ENCODE peak calls at places on chromosomes 6 and 20, in seven cellular contexts. L is HepG2, U is GM12878, W is stomach, P is sigmoid colon, Y is suprapubic skin, K is upper lobe of left lung. V is an unnamed sample.

GRCh38 chr20:56752274-56752673 is 123.2 kb downstream of the TFAP2C start:
- DNase-seq in L (no peak), W (no peak), P (no peak), K (no peak), Y (no peak), U (no peak), V (no peak)

GRCh38 chr6:123855493-123855892 is 51.8 kb downstream of the NKAIN2 start:
- DNase-seq in K (no peak), Y (no peak), W (no peak), L (no peak), P (no peak), U (no peak), V (no peak)

GRCh38 chr20:49636447-49636846 is 68.5 kb upstream of the PTGIS start:
- DNase-seq in Y (no peak), L (no peak), W (peak; percentile 35), P (peak; percentile 79), U (no peak), K (peak; percentile 87), V (peak; percentile 62)

GRCh38 chr20:33821270-33821836 is 10.2 kb downstream of the CHMP4B start:
- DNase-seq in L (no peak), P (no peak), W (no peak), K (no peak), Y (no peak), U (no peak), V (no peak)

GRCh38 chr6:17101422-17102257 is at the start of gene STMND1:
- DNase-seq in K (peak; percentile 48), U (no peak), L (no peak), Y (peak; percentile 66), P (peak; percentile 74), W (peak; percentile 59), V (peak; percentile 39)

GRCh38 chr6:145077382-145077781 is 657.9 kb downstream of the EPM2A start:
- DNase-seq in Y (no peak), K (no peak), U (no peak), L (no peak), P (no peak), W (no peak), V (no peak)

GRCh38 chr6:47165918-47166317 is 123.8 kb upstream of the ADGRF1 start:
- DNase-seq in L (no peak), P (no peak), W (no peak), U (peak; percentile 26), K (no peak), Y (no peak), V (no peak)

GRCh38 chr6:158517581-158517980 is 42.3 kb upstream of the TMEM181 start:
- DNase-seq in Y (no peak), P (no peak), L (no peak), W (no peak), U (peak; percentile 77), K (no peak), V (no peak)

GRCh38 chr6:158630944-158631616 is 13.5 kb downstream of the DYNLT1 start:
- DNase-seq in L (no peak), Y (no peak), P (peak; percentile 78), U (no peak), W (peak; percentile 81), K (peak; percentile 21), V (peak; percentile 59)

GRCh38 chr6:55108469-55109130 is 65.7 kb upstream of the HCRTR2 start:
- DNase-seq in W (no peak), Y (no peak), P (no peak), U (no peak), L (no peak), K (no peak), V (no peak)

GRCh38 chr6:54112171-54112650 is 968 bp downstream of the MLIP start:
- DNase-seq in L (no peak), W (no peak), U (no peak), K (no peak), Y (no peak), P (no peak), V (no peak)

GRCh38 chr20:43507150-43508080 is at the start of gene L3MBTL1:
- DNase-seq in P (no peak), U (no peak), Y (no peak), W (peak; percentile 68), L (peak; percentile 70), K (peak; percentile 64), V (peak; percentile 44)

GRCh38 chr6:71724456-71725180 is 161.7 kb upstream of the RIMS1 start:
- DNase-seq in U (no peak), K (no peak), L (no peak), Y (no peak), W (no peak), P (no peak), V (no peak)

GRCh38 chr6:31352497-31353368 is 4.2 kb downstream of the HLA-B start:
- DNase-seq in Y (no peak), W (no peak), L (no peak), U (no peak), P (no peak), K (no peak), V (no peak)

GRCh38 chr6:83592770-83593394 is 80.5 kb downstream of the PRSS35 start:
- DNase-seq in W (no peak), P (no peak), K (no peak), U (peak; percentile 9), Y (no peak), L (peak; percentile 41), V (no peak)

GRCh38 chr6:37454420-37455125 is 21.6 kb downstream of the CMTR1 start:
- DNase-seq in P (no peak), U (no peak), W (no peak), Y (no peak), L (no peak), K (no peak), V (no peak)

GRCh38 chr6:108944707-108945685 is 96.8 kb downstream of the ARMC2 start:
- DNase-seq in W (no peak), P (peak; percentile 90), U (no peak), L (no peak), Y (no peak), K (no peak), V (peak; percentile 81)

GRCh38 chr6:108946695-108947094 is 98.5 kb downstream of the ARMC2 start:
- DNase-seq in P (peak; percentile 74), Y (no peak), L (no peak), K (no peak), W (no peak), U (no peak), V (peak; percentile 38)

GRCh38 chr6:108948252-108948651 is 100.0 kb downstream of the ARMC2 start:
- DNase-seq in U (no peak), K (no peak), Y (no peak), W (peak; percentile 50), P (no peak), L (no peak), V (no peak)

GRCh38 chr6:108945686-108946158 is 97.5 kb downstream of the ARMC2 start:
- DNase-seq in P (peak; percentile 90), Y (peak; percentile 86), U (no peak), K (no peak), W (peak; percentile 65), L (no peak), V (peak; percentile 94)

DNA sequence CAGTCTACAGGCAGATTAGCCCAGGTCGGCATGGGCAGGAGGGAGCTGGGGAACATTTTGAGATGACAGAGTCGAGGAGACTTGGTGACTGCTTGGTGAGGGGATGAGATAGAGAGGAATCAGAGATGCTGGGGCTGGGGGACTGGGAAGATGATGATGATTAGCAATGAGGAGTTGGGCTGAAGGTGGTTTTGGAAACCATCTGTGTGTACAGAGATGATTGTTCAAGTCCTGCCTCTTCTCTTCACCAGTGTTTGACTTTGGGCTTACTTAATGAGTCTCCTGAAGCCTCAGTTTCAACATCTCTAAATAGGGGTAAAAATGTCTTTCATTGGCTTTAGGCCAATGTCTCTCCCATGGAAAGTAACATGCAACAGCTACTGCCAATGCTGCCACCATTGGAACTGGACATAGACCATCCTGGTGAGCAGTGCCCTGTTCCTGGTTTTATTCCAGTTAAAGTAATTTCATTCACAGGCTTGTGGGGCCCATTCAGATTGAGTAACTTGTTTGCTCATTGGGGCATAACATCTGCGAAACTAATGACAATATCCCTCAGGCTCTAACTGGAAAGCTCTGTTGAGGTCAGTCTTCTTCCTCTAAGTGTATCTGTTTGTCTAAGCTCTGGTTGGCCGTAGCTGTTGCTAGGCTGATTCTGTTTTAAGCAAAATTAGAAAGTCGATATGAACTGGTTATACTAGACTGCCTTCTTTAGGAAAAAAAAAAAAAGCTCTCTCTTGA is 99.1 kb downstream of the ARMC2 start:
- DNase-seq in L (no peak), Y (no peak), K (no peak), P (no peak), W (no peak), U (no peak), V (no peak)
- TF ChIP-seq EP300 in L (no peak), Y (no peak), K (no peak), P (no peak), W (no peak), U (no peak), V (no peak)

DNA sequence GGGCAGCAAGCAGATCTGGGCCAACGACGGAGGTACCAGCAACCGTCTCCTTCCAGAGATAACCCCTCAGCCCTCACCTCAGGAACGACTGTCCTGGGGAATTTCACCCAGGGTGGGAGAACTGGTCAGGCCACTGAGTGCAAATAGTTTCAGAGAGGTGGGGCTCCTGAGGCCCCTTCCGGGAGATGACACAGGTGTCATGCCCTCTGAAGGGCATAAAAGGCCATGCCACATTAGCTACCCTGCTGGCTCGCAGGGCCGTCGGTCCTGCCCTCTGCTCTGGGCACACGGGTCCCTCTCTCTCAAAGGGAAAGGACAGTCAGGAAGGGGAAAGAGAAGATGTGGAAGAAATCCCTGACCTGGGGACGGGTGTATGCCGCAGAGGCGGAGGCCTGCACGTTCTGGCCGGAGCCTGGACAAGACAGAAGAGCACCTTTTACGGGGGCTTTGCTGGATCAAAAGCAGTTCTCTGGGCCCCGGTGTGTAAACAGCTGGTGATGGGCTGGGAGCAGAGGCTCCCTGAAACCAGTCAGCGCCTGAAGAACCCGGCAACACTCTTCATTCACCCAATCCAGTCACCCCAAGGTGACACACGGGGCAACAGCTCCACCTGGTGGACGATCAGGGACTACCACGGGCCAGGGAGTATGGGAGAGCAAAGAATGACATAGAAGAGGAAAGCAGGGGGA is 6.4 kb upstream of the TAF8 start:
- DNase-seq in W (peak; percentile 85), Y (peak; percentile 90), P (peak; percentile 92), K (peak; percentile 90), L (peak; percentile 88), U (peak; percentile 68), V (peak; percentile 87)
- H3K27ac ChIP-seq in W (peak overlapping the region; percentile 92), Y (no peak overlapping the region), P (peak overlapping the region; percentile 96), K (peak overlapping the region; percentile 90), L (no peak overlapping the region), U (peak overlapping the region; percentile 25), V (no peak overlapping the region)

GRCh38 chr20:17874271-17875105 is 94.1 kb downstream of the SNX5 start:
- DNase-seq in L (no peak), K (no peak), P (no peak), Y (peak; percentile 56), W (no peak), U (no peak), V (no peak)

GRCh38 chr20:17875106-17875980 is 93.3 kb downstream of the SNX5 start:
- DNase-seq in W (peak; percentile 96), U (no peak), Y (peak; percentile 93), P (peak; percentile 95), K (peak; percentile 90), L (peak; percentile 92), V (peak; percentile 88)

GRCh38 chr20:17872920-17873319 is 95.7 kb downstream of the SNX5 start:
- DNase-seq in K (no peak), Y (peak; percentile 27), L (no peak), W (no peak), P (peak; percentile 58), U (no peak), V (no peak)

GRCh38 chr20:17872434-17872833 is 96.2 kb downstream of the SNX5 start:
- DNase-seq in Y (peak; percentile 53), W (no peak), U (no peak), L (no peak), K (no peak), P (peak; percentile 59), V (no peak)

GRCh38 chr20:17873410-17874270 is 95.0 kb downstream of the SNX5 start:
- DNase-seq in U (no peak), L (peak; percentile 91), K (peak; percentile 92), P (peak; percentile 97), W (peak; percentile 94), Y (peak; percentile 92), V (peak; percentile 95)
- TF ChIP-seq POLR2A in U (no peak), L (peak; percentile 77), K (peak; percentile 44), P (no peak), W (no peak), Y (no peak), V (no peak)

GRCh38 chr6:19610260-19610659 is 226.9 kb upstream of the ID4 start:
- DNase-seq in W (no peak), L (no peak), P (no peak), Y (no peak), K (no peak), U (no peak), V (no peak)
- TF ChIP-seq EP300 in W (no peak), L (no peak), P (no peak), Y (no peak), K (no peak), U (no peak), V (no peak)